ENCODE peak calls at places on chromosomes 2 and 18, in four cellular contexts. G, W, U and Q are unnamed samples.
A peak's percentile ranks its signal among the peaks of the same experiment; 100 is the strongest.

GRCh38 chr2:20596193-20596972 is 54.5 kb downstream of the HS1BP3 start:
- DNase-seq in G (peak; percentile 56), U (no peak), W (peak; percentile 53), Q (no peak)

GRCh38 chr18:23067236-23067635 is 68.0 kb upstream of the CABLES1 start:
- DNase-seq in U (peak; percentile 18), G (no peak), W (no peak), Q (no peak)

GRCh38 chr2:120287183-120288015 is 34.7 kb downstream of the RALB start:
- DNase-seq in U (peak; percentile 97), W (no peak), G (no peak), Q (peak; percentile 87)

GRCh38 chr18:35389095-35389618 is 12.0 kb upstream of the ZNF396 start:
- DNase-seq in G (no peak), W (no peak), U (peak; percentile 81), Q (no peak)

GRCh38 chr2:26726229-26726628 is 33.7 kb downstream of the KCNK3 start:
- DNase-seq in G (no peak), U (no peak), W (no peak), Q (no peak)

GRCh38 chr2:111119004-111119846 is 1.5 kb upstream of the BCL2L11 start:
- DNase-seq in G (no peak), W (peak; percentile 73), U (peak; percentile 24), Q (no peak)

GRCh38 chr18:51857989-51858388 is 482.0 kb upstream of the DCC start:
- DNase-seq in W (no peak), G (no peak), U (no peak), Q (no peak)

GRCh38 chr18:11040823-11041712 is 108.3 kb downstream of the PIEZO2 start:
- DNase-seq in W (peak; percentile 86), U (peak; percentile 72), G (no peak), Q (peak; percentile 1)

GRCh38 chr2:10764896-10765295 is 43.5 kb downstream of the ATP6V1C2 start:
- DNase-seq in U (no peak), G (no peak), W (no peak), Q (no peak)

GRCh38 chr18:75081486-75081885 is 127.5 kb downstream of the PTGR3 start:
- DNase-seq in G (no peak), W (no peak), U (no peak), Q (no peak)

GRCh38 chr2:228016402-228016801 is 145.0 kb downstream of the DAW1 start:
- DNase-seq in G (no peak), W (peak; percentile 58), U (no peak), Q (no peak)

GRCh38 chr2:71620851-71621251 is 167.5 kb downstream of the DYSF start:
- DNase-seq in W (peak; percentile 30), U (no peak), G (peak; percentile 79), Q (no peak)

GRCh38 chr2:181988154-181988924 is 2.7 kb downstream of the PPP1R1C start:
- DNase-seq in W (no peak), U (no peak), G (no peak), Q (no peak)

GRCh38 chr2:70979626-70980025 is 1.2 kb downstream of the ANKRD53 start:
- DNase-seq in G (peak; percentile 83), W (peak; percentile 46), U (no peak), Q (no peak)

GRCh38 chr2:152537252-152537651 is 180.0 kb downstream of the PRPF40A start:
- DNase-seq in U (no peak), G (no peak), W (no peak), Q (no peak)

GRCh38 chr2:108908717-108909077 is 80.3 kb downstream of the EDAR start:
- DNase-seq in G (no peak), U (no peak), W (peak; percentile 29), Q (no peak)

GRCh38 chr2:72004201-72004915 is 143.3 kb downstream of the CYP26B1 start:
- DNase-seq in W (no peak), U (no peak), G (no peak), Q (no peak)

GRCh38 chr2:75055820-75056675 is 97.6 kb downstream of the POLE4 start:
- DNase-seq in U (peak; percentile 75), W (peak; percentile 90), G (no peak), Q (no peak)

GRCh38 chr2:174117951-174118930 is 130.1 kb downstream of the OLA1 start:
- DNase-seq in U (peak; percentile 90), G (no peak), W (no peak), Q (peak; percentile 70)

GRCh38 chr2:43184339-43184895 is 42.0 kb downstream of the ZFP36L2 start:
- DNase-seq in U (peak; percentile 92), G (no peak), W (peak; percentile 55), Q (peak; percentile 95)

GRCh38 chr2:106638043-106638442 is 150.9 kb downstream of the CD8B2 start:
- DNase-seq in U (peak; percentile 48), W (no peak), G (no peak), Q (no peak)

GRCh38 chr2:101844055-101844635 is 146.6 kb downstream of the MAP4K4 start:
- DNase-seq in W (no peak), G (no peak), U (peak; percentile 87), Q (no peak)

GRCh38 chr18:51068111-51068510 is 38.1 kb downstream of the SMAD4 start:
- DNase-seq in W (no peak), G (no peak), U (peak; percentile 67), Q (peak; percentile 41)

GRCh38 chr2:23208339-23208738 is 176.6 kb upstream of the KLHL29 start:
- DNase-seq in G (no peak), U (no peak), W (peak; percentile 1), Q (no peak)

GRCh38 chr2:29053680-29054400 is 20.5 kb downstream of the PCARE start:
- DNase-seq in U (peak; percentile 40), W (peak; percentile 83), G (no peak), Q (peak; percentile 41)

GRCh38 chr2:105546623-105546964 is 147.7 kb upstream of the FHL2 start:
- DNase-seq in W (peak; percentile 38), G (peak; percentile 70), U (no peak), Q (no peak)

GRCh38 chr18:49757513-49758262 is 55.6 kb downstream of the ACAA2 start:
- DNase-seq in W (peak; percentile 90), U (peak; percentile 25), G (peak; percentile 26), Q (no peak)

GRCh38 chr2:159526433-159526832 is 89.9 kb downstream of the BAZ2B start:
- DNase-seq in W (no peak), U (no peak), G (no peak), Q (no peak)

GRCh38 chr2:210577263-210578071 is 21.1 kb downstream of the CPS1 start:
- DNase-seq in W (no peak), U (peak; percentile 70), G (no peak), Q (peak; percentile 25)

GRCh38 chr2:30235008-30235655 is 3.8 kb downstream of the LBH start:
- DNase-seq in U (peak; percentile 89), G (peak; percentile 81), W (peak; percentile 28), Q (peak; percentile 41)

GRCh38 chr18:389658-390357 is 110.7 kb downstream of the COLEC12 start:
- DNase-seq in G (no peak), W (peak; percentile 61), U (no peak), Q (no peak)

GRCh38 chr18:42183746-42184145 is 228.7 kb downstream of the PIK3C3 start:
- DNase-seq in U (peak; percentile 85), G (no peak), W (no peak), Q (peak; percentile 86)

DNA sequence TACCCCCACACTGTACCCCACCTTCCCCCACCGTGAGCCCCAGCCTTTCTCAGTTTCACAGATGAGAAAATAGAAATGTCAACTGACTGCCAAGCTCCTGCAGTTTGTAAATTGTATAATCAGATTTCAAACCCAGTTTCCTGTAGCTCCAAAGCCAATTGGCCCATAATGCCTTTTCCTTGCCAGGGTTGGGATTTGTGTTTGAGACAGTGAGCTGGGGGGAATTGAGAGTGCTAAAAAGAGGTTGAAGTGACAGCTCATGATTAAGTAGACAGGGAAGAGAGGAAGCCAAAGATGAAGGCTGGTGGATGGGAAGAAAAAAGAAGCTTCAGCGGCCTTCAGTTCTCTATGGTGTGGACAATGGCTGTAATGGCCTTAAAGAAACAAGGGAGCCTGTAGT is 10.7 kb downstream of the OSBPL6 start:
- DNase-seq in W (no peak), G (no peak), U (no peak), Q (no peak)
- H3K4me3 ChIP-seq in W (no peak overlapping the region), G (no peak overlapping the region), U (no peak overlapping the region), Q (no peak overlapping the region)

GRCh38 chr2:209276000-209276399 is 147.8 kb upstream of the MAP2 start:
- DNase-seq in U (no peak), W (no peak), G (no peak), Q (no peak)
- H3K4me3 ChIP-seq in U (no peak overlapping the region), W (no peak overlapping the region), G (no peak overlapping the region), Q (no peak overlapping the region)

DNA sequence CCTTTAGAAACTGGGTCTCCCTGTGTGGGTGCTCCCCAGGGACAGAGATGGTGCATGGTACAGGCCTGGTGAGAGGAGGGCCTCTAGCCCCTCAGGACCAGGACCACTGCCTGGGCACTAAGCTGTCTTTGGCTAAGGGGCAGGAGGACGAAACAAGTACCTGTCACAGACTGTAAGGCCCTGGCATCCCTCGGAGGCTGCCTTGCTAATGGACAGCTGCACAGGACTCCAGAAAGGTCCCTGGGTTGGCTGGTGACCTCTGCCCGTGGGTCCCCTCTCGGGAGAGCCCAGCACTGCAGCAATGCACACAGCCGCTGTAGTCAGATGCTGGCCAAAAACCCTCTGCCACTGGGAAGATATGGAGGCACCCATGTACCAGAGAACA is 14.3 kb downstream of the HS6ST1 start:
- DNase-seq in W (no peak), G (no peak), U (no peak), Q (no peak)
- H3K4me3 ChIP-seq in W (no peak overlapping the region), G (no peak overlapping the region), U (no peak overlapping the region), Q (no peak overlapping the region)

GRCh38 chr2:207162319-207162718 is 3.4 kb downstream of the KLF7 start:
- DNase-seq in U (peak; percentile 81), W (no peak), G (no peak), Q (no peak)
- H3K4me3 ChIP-seq in U (peak overlapping the region; percentile 99), W (peak overlapping the region; percentile 96), G (no peak overlapping the region), Q (peak overlapping the region; percentile 97)

DNA sequence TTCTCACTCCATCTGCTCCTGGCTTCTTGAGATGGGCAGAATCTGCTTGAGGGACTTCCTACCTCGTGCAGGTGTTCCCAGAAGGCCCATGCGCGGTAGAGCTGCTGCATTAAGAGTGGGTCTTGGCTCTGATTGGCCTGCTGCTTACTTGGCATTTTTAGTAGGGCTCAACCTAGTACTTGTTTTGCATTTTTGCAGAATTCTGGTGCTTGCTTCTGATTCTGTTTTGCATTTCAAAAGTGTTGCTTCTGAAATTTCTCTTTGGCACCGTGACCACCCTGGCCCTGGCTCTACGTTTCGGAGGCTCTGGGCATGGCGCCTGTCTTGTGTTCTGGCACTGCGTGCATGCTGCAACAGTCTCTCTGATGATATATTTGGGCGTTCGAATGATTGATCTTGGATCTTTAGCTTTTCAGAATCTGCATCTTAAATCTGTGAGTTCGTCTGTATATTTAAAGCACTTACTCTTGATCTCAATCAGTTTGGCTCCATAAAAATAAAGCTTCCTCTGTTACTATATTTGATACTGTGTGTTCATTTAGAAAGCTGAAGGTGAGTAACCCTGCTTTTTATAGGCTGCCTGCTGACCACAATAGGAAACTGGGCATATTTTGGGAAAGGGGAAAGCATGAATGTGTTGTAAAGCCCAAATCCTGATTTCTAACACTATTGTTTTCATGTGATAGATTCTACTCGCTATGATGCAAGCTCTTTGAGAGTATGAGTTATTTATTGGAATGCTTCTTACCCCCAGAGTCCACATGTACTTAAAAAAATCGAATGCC is 22.2 kb downstream of the EFR3B start:
- DNase-seq in G (no peak), W (no peak), U (peak; percentile 56), Q (no peak)
- H3K4me3 ChIP-seq in G (no peak overlapping the region), W (no peak overlapping the region), U (no peak overlapping the region), Q (no peak overlapping the region)

GRCh38 chr2:237162959-237163358 is 77.3 kb downstream of the COPS8 start:
- DNase-seq in G (no peak), U (no peak), W (no peak), Q (no peak)

GRCh38 chr2:237164474-237165047 is 78.9 kb downstream of the COPS8 start:
- DNase-seq in W (no peak), U (no peak), G (no peak), Q (no peak)

GRCh38 chr2:237167038-237167437 is 81.3 kb downstream of the COPS8 start:
- DNase-seq in U (no peak), G (no peak), W (no peak), Q (no peak)

GRCh38 chr2:237167934-237168333 is 82.2 kb downstream of the COPS8 start:
- DNase-seq in U (no peak), W (no peak), G (no peak), Q (no peak)

GRCh38 chr2:237165405-237166276 is 80.0 kb downstream of the COPS8 start:
- DNase-seq in G (no peak), U (peak; percentile 67), W (peak; percentile 81), Q (no peak)
- H3K4me3 ChIP-seq in G (no peak overlapping the region), U (no peak overlapping the region), W (no peak overlapping the region), Q (no peak overlapping the region)